ENCODE peak calls at places on chromosomes 16 and 17, in ten cellular contexts. One of them, this sample, is unnamed.

GRCh38 chr17:56320443-56320842 is 167.2 kb downstream of the ANKFN1 start:
- DNase-seq in NCI-H1092 treated with DMSO at 0.1 percent for 48 hours: no peak
- DNase-seq in brain pericyte: no peak
- DNase-seq in NCI-H1417 treated with DMSO at 0.1 percent for 48 hours: no peak
- DNase-seq in progenitor cell of endocrine pancreas: no peak
- DNase-seq in activated naive CD8-positive, alpha-beta T cell treated with anti-CD3 and anti-CD28 coated beads, Interleukin-2, amount 50 U/mL, for 24 hours: no peak
- DNase-seq in midbrain: no peak
- DNase-seq in stimulated activated naive CD8-positive, alpha-beta T cell treated with anti-CD3 and anti-CD28 coated beads, Interleukin-15, Interleukin-2, amounts not matched to agents 100 U/mL and 50 U/mL, for 24 hours: no peak
- DNase-seq in kidney tubule cell: no peak
- DNase-seq in lower leg skin: no peak
- DNase-seq in this sample: no peak

GRCh38 chr16:84537431-84538151 is 33.1 kb upstream of the MEAK7 start:
- DNase-seq in midbrain: no peak
- DNase-seq in NCI-H1092 treated with DMSO at 0.1 percent for 48 hours: no peak
- DNase-seq in progenitor cell of endocrine pancreas: no peak
- DNase-seq in kidney tubule cell: no peak
- DNase-seq in activated naive CD8-positive, alpha-beta T cell treated with anti-CD3 and anti-CD28 coated beads, Interleukin-2, amount 50 U/mL, for 24 hours: no peak
- DNase-seq in brain pericyte: no peak
- DNase-seq in lower leg skin: no peak
- DNase-seq in NCI-H1417 treated with DMSO at 0.1 percent for 48 hours: no peak
- DNase-seq in stimulated activated naive CD8-positive, alpha-beta T cell treated with anti-CD3 and anti-CD28 coated beads, Interleukin-15, Interleukin-2, amounts not matched to agents 100 U/mL and 50 U/mL, for 24 hours: no peak
- DNase-seq in this sample: no peak

GRCh38 chr17:32878211-32878610 is 1.3 kb upstream of the MYO1D start:
- DNase-seq in progenitor cell of endocrine pancreas: no peak
- DNase-seq in NCI-H1092 treated with DMSO at 0.1 percent for 48 hours: no peak
- DNase-seq in kidney tubule cell: peak
- DNase-seq in brain pericyte: no peak
- DNase-seq in activated naive CD8-positive, alpha-beta T cell treated with anti-CD3 and anti-CD28 coated beads, Interleukin-2, amount 50 U/mL, for 24 hours: no peak
- DNase-seq in midbrain: no peak
- DNase-seq in stimulated activated naive CD8-positive, alpha-beta T cell treated with anti-CD3 and anti-CD28 coated beads, Interleukin-15, Interleukin-2, amounts not matched to agents 100 U/mL and 50 U/mL, for 24 hours: no peak
- DNase-seq in NCI-H1417 treated with DMSO at 0.1 percent for 48 hours: no peak
- DNase-seq in lower leg skin: peak
- DNase-seq in this sample: no peak

GRCh38 chr16:80924372-80924978 is 82.2 kb downstream of the CMC2 start:
- DNase-seq in NCI-H1417 treated with DMSO at 0.1 percent for 48 hours: no peak
- DNase-seq in kidney tubule cell: peak
- DNase-seq in midbrain: peak
- DNase-seq in stimulated activated naive CD8-positive, alpha-beta T cell treated with anti-CD3 and anti-CD28 coated beads, Interleukin-15, Interleukin-2, amounts not matched to agents 100 U/mL and 50 U/mL, for 24 hours: peak
- DNase-seq in lower leg skin: no peak
- DNase-seq in activated naive CD8-positive, alpha-beta T cell treated with anti-CD3 and anti-CD28 coated beads, Interleukin-2, amount 50 U/mL, for 24 hours: peak
- DNase-seq in brain pericyte: no peak
- DNase-seq in progenitor cell of endocrine pancreas: peak
- DNase-seq in NCI-H1092 treated with DMSO at 0.1 percent for 48 hours: peak
- DNase-seq in this sample: no peak

GRCh38 chr17:28686296-28686695 is 24.3 kb downstream of the SUPT6H start:
- DNase-seq in stimulated activated naive CD8-positive, alpha-beta T cell treated with anti-CD3 and anti-CD28 coated beads, Interleukin-15, Interleukin-2, amounts not matched to agents 100 U/mL and 50 U/mL, for 24 hours: no peak
- DNase-seq in kidney tubule cell: no peak
- DNase-seq in progenitor cell of endocrine pancreas: no peak
- DNase-seq in activated naive CD8-positive, alpha-beta T cell treated with anti-CD3 and anti-CD28 coated beads, Interleukin-2, amount 50 U/mL, for 24 hours: no peak
- DNase-seq in brain pericyte: no peak
- DNase-seq in NCI-H1092 treated with DMSO at 0.1 percent for 48 hours: no peak
- DNase-seq in midbrain: no peak
- DNase-seq in lower leg skin: no peak
- DNase-seq in NCI-H1417 treated with DMSO at 0.1 percent for 48 hours: no peak
- DNase-seq in this sample: no peak

GRCh38 chr17:36931697-36932382 is 5.4 kb upstream of the LHX1 start:
- DNase-seq in midbrain: no peak
- DNase-seq in lower leg skin: no peak
- DNase-seq in stimulated activated naive CD8-positive, alpha-beta T cell treated with anti-CD3 and anti-CD28 coated beads, Interleukin-15, Interleukin-2, amounts not matched to agents 100 U/mL and 50 U/mL, for 24 hours: no peak
- DNase-seq in brain pericyte: no peak
- DNase-seq in NCI-H1417 treated with DMSO at 0.1 percent for 48 hours: no peak
- DNase-seq in NCI-H1092 treated with DMSO at 0.1 percent for 48 hours: peak
- DNase-seq in activated naive CD8-positive, alpha-beta T cell treated with anti-CD3 and anti-CD28 coated beads, Interleukin-2, amount 50 U/mL, for 24 hours: no peak
- DNase-seq in progenitor cell of endocrine pancreas: no peak
- DNase-seq in kidney tubule cell: no peak
- DNase-seq in this sample: no peak

GRCh38 chr16:9476744-9477143 is 385.3 kb downstream of the HAPSTR1 start:
- DNase-seq in progenitor cell of endocrine pancreas: no peak
- DNase-seq in NCI-H1417 treated with DMSO at 0.1 percent for 48 hours: no peak
- DNase-seq in brain pericyte: no peak
- DNase-seq in activated naive CD8-positive, alpha-beta T cell treated with anti-CD3 and anti-CD28 coated beads, Interleukin-2, amount 50 U/mL, for 24 hours: no peak
- DNase-seq in NCI-H1092 treated with DMSO at 0.1 percent for 48 hours: no peak
- DNase-seq in midbrain: no peak
- DNase-seq in stimulated activated naive CD8-positive, alpha-beta T cell treated with anti-CD3 and anti-CD28 coated beads, Interleukin-15, Interleukin-2, amounts not matched to agents 100 U/mL and 50 U/mL, for 24 hours: no peak
- DNase-seq in lower leg skin: no peak
- DNase-seq in kidney tubule cell: no peak
- DNase-seq in this sample: no peak

GRCh38 chr17:63702223-63702577 is 2.3 kb upstream of the LIMD2 start:
- DNase-seq in NCI-H1092 treated with DMSO at 0.1 percent for 48 hours: no peak
- DNase-seq in progenitor cell of endocrine pancreas: no peak
- DNase-seq in midbrain: no peak
- DNase-seq in lower leg skin: no peak
- DNase-seq in kidney tubule cell: no peak
- DNase-seq in brain pericyte: no peak
- DNase-seq in NCI-H1417 treated with DMSO at 0.1 percent for 48 hours: no peak
- DNase-seq in stimulated activated naive CD8-positive, alpha-beta T cell treated with anti-CD3 and anti-CD28 coated beads, Interleukin-15, Interleukin-2, amounts not matched to agents 100 U/mL and 50 U/mL, for 24 hours: peak
- DNase-seq in activated naive CD8-positive, alpha-beta T cell treated with anti-CD3 and anti-CD28 coated beads, Interleukin-2, amount 50 U/mL, for 24 hours: peak
- DNase-seq in this sample: peak

GRCh38 chr17:2634361-2634960 is 41.0 kb downstream of the PAFAH1B1 start:
- DNase-seq in lower leg skin: no peak
- DNase-seq in midbrain: no peak
- DNase-seq in stimulated activated naive CD8-positive, alpha-beta T cell treated with anti-CD3 and anti-CD28 coated beads, Interleukin-15, Interleukin-2, amounts not matched to agents 100 U/mL and 50 U/mL, for 24 hours: no peak
- DNase-seq in progenitor cell of endocrine pancreas: no peak
- DNase-seq in NCI-H1417 treated with DMSO at 0.1 percent for 48 hours: no peak
- DNase-seq in activated naive CD8-positive, alpha-beta T cell treated with anti-CD3 and anti-CD28 coated beads, Interleukin-2, amount 50 U/mL, for 24 hours: no peak
- DNase-seq in NCI-H1092 treated with DMSO at 0.1 percent for 48 hours: no peak
- DNase-seq in brain pericyte: no peak
- DNase-seq in kidney tubule cell: peak
- DNase-seq in this sample: no peak

GRCh38 chr16:80985611-80986010 is 21.1 kb downstream of the CMC2 start:
- DNase-seq in NCI-H1092 treated with DMSO at 0.1 percent for 48 hours: no peak
- DNase-seq in progenitor cell of endocrine pancreas: no peak
- DNase-seq in stimulated activated naive CD8-positive, alpha-beta T cell treated with anti-CD3 and anti-CD28 coated beads, Interleukin-15, Interleukin-2, amounts not matched to agents 100 U/mL and 50 U/mL, for 24 hours: no peak
- DNase-seq in brain pericyte: no peak
- DNase-seq in activated naive CD8-positive, alpha-beta T cell treated with anti-CD3 and anti-CD28 coated beads, Interleukin-2, amount 50 U/mL, for 24 hours: no peak
- DNase-seq in kidney tubule cell: peak
- DNase-seq in NCI-H1417 treated with DMSO at 0.1 percent for 48 hours: no peak
- DNase-seq in midbrain: no peak
- DNase-seq in lower leg skin: no peak
- DNase-seq in this sample: no peak

GRCh38 chr17:17813055-17813724 is 23.6 kb downstream of the SREBF1 start:
- DNase-seq in NCI-H1417 treated with DMSO at 0.1 percent for 48 hours: no peak
- DNase-seq in stimulated activated naive CD8-positive, alpha-beta T cell treated with anti-CD3 and anti-CD28 coated beads, Interleukin-15, Interleukin-2, amounts not matched to agents 100 U/mL and 50 U/mL, for 24 hours: no peak
- DNase-seq in kidney tubule cell: no peak
- DNase-seq in NCI-H1092 treated with DMSO at 0.1 percent for 48 hours: no peak
- DNase-seq in activated naive CD8-positive, alpha-beta T cell treated with anti-CD3 and anti-CD28 coated beads, Interleukin-2, amount 50 U/mL, for 24 hours: no peak
- DNase-seq in progenitor cell of endocrine pancreas: no peak
- DNase-seq in midbrain: no peak
- DNase-seq in brain pericyte: no peak
- DNase-seq in lower leg skin: no peak
- DNase-seq in this sample: no peak

GRCh38 chr17:77110006-77110374 is 30.8 kb upstream of the SEC14L1 start:
- DNase-seq in NCI-H1417 treated with DMSO at 0.1 percent for 48 hours: no peak
- DNase-seq in kidney tubule cell: peak
- DNase-seq in NCI-H1092 treated with DMSO at 0.1 percent for 48 hours: no peak
- DNase-seq in stimulated activated naive CD8-positive, alpha-beta T cell treated with anti-CD3 and anti-CD28 coated beads, Interleukin-15, Interleukin-2, amounts not matched to agents 100 U/mL and 50 U/mL, for 24 hours: no peak
- DNase-seq in progenitor cell of endocrine pancreas: no peak
- DNase-seq in brain pericyte: no peak
- DNase-seq in lower leg skin: peak
- DNase-seq in activated naive CD8-positive, alpha-beta T cell treated with anti-CD3 and anti-CD28 coated beads, Interleukin-2, amount 50 U/mL, for 24 hours: no peak
- DNase-seq in midbrain: peak
- DNase-seq in this sample: no peak

GRCh38 chr17:62678214-62678919 is 50.9 kb downstream of the MRC2 start:
- DNase-seq in activated naive CD8-positive, alpha-beta T cell treated with anti-CD3 and anti-CD28 coated beads, Interleukin-2, amount 50 U/mL, for 24 hours: no peak
- DNase-seq in kidney tubule cell: no peak
- DNase-seq in brain pericyte: no peak
- DNase-seq in midbrain: no peak
- DNase-seq in stimulated activated naive CD8-positive, alpha-beta T cell treated with anti-CD3 and anti-CD28 coated beads, Interleukin-15, Interleukin-2, amounts not matched to agents 100 U/mL and 50 U/mL, for 24 hours: no peak
- DNase-seq in lower leg skin: no peak
- DNase-seq in progenitor cell of endocrine pancreas: no peak
- DNase-seq in NCI-H1092 treated with DMSO at 0.1 percent for 48 hours: no peak
- DNase-seq in NCI-H1417 treated with DMSO at 0.1 percent for 48 hours: no peak
- DNase-seq in this sample: no peak

GRCh38 chr16:2365895-2366294 is 25.4 kb upstream of the ABCA3 start:
- DNase-seq in NCI-H1092 treated with DMSO at 0.1 percent for 48 hours: no peak
- DNase-seq in activated naive CD8-positive, alpha-beta T cell treated with anti-CD3 and anti-CD28 coated beads, Interleukin-2, amount 50 U/mL, for 24 hours: no peak
- DNase-seq in midbrain: no peak
- DNase-seq in NCI-H1417 treated with DMSO at 0.1 percent for 48 hours: no peak
- DNase-seq in brain pericyte: no peak
- DNase-seq in lower leg skin: no peak
- DNase-seq in progenitor cell of endocrine pancreas: no peak
- DNase-seq in kidney tubule cell: peak
- DNase-seq in stimulated activated naive CD8-positive, alpha-beta T cell treated with anti-CD3 and anti-CD28 coated beads, Interleukin-15, Interleukin-2, amounts not matched to agents 100 U/mL and 50 U/mL, for 24 hours: no peak
- DNase-seq in this sample: no peak

GRCh38 chr17:30961213-30962188 is 9.3 kb upstream of the RNF135 start:
- DNase-seq in midbrain: no peak
- DNase-seq in stimulated activated naive CD8-positive, alpha-beta T cell treated with anti-CD3 and anti-CD28 coated beads, Interleukin-15, Interleukin-2, amounts not matched to agents 100 U/mL and 50 U/mL, for 24 hours: no peak
- DNase-seq in lower leg skin: no peak
- DNase-seq in brain pericyte: no peak
- DNase-seq in NCI-H1417 treated with DMSO at 0.1 percent for 48 hours: no peak
- DNase-seq in kidney tubule cell: peak
- DNase-seq in progenitor cell of endocrine pancreas: no peak
- DNase-seq in NCI-H1092 treated with DMSO at 0.1 percent for 48 hours: no peak
- DNase-seq in activated naive CD8-positive, alpha-beta T cell treated with anti-CD3 and anti-CD28 coated beads, Interleukin-2, amount 50 U/mL, for 24 hours: no peak
- DNase-seq in this sample: no peak

GRCh38 chr16:30398660-30399434 is 3.6 kb downstream of the ZNF48 start:
- DNase-seq in brain pericyte: no peak
- DNase-seq in activated naive CD8-positive, alpha-beta T cell treated with anti-CD3 and anti-CD28 coated beads, Interleukin-2, amount 50 U/mL, for 24 hours: no peak
- DNase-seq in lower leg skin: no peak
- DNase-seq in stimulated activated naive CD8-positive, alpha-beta T cell treated with anti-CD3 and anti-CD28 coated beads, Interleukin-15, Interleukin-2, amounts not matched to agents 100 U/mL and 50 U/mL, for 24 hours: no peak
- DNase-seq in progenitor cell of endocrine pancreas: no peak
- DNase-seq in NCI-H1092 treated with DMSO at 0.1 percent for 48 hours: no peak
- DNase-seq in NCI-H1417 treated with DMSO at 0.1 percent for 48 hours: no peak
- DNase-seq in kidney tubule cell: no peak
- DNase-seq in midbrain: no peak
- DNase-seq in this sample: no peak

GRCh38 chr17:38705523-38705802 is 390 bp downstream of the MLLT6 start:
- DNase-seq in stimulated activated naive CD8-positive, alpha-beta T cell treated with anti-CD3 and anti-CD28 coated beads, Interleukin-15, Interleukin-2, amounts not matched to agents 100 U/mL and 50 U/mL, for 24 hours: no peak
- DNase-seq in midbrain: no peak
- DNase-seq in NCI-H1092 treated with DMSO at 0.1 percent for 48 hours: no peak
- DNase-seq in activated naive CD8-positive, alpha-beta T cell treated with anti-CD3 and anti-CD28 coated beads, Interleukin-2, amount 50 U/mL, for 24 hours: no peak
- DNase-seq in brain pericyte: no peak
- DNase-seq in NCI-H1417 treated with DMSO at 0.1 percent for 48 hours: no peak
- DNase-seq in progenitor cell of endocrine pancreas: no peak
- DNase-seq in lower leg skin: no peak
- DNase-seq in kidney tubule cell: no peak
- DNase-seq in this sample: no peak

GRCh38 chr17:1736348-1737281 is 6.1 kb upstream of the SERPINF2 start:
- DNase-seq in NCI-H1417 treated with DMSO at 0.1 percent for 48 hours: no peak
- DNase-seq in activated naive CD8-positive, alpha-beta T cell treated with anti-CD3 and anti-CD28 coated beads, Interleukin-2, amount 50 U/mL, for 24 hours: peak
- DNase-seq in midbrain: no peak
- DNase-seq in brain pericyte: no peak
- DNase-seq in kidney tubule cell: peak
- DNase-seq in stimulated activated naive CD8-positive, alpha-beta T cell treated with anti-CD3 and anti-CD28 coated beads, Interleukin-15, Interleukin-2, amounts not matched to agents 100 U/mL and 50 U/mL, for 24 hours: peak
- DNase-seq in progenitor cell of endocrine pancreas: no peak
- DNase-seq in NCI-H1092 treated with DMSO at 0.1 percent for 48 hours: no peak
- DNase-seq in lower leg skin: no peak
- DNase-seq in this sample: no peak

GRCh38 chr16:88497561-88498420 is 44.7 kb downstream of the ZFPM1 start:
- DNase-seq in kidney tubule cell: no peak
- DNase-seq in midbrain: no peak
- DNase-seq in brain pericyte: no peak
- DNase-seq in NCI-H1417 treated with DMSO at 0.1 percent for 48 hours: no peak
- DNase-seq in stimulated activated naive CD8-positive, alpha-beta T cell treated with anti-CD3 and anti-CD28 coated beads, Interleukin-15, Interleukin-2, amounts not matched to agents 100 U/mL and 50 U/mL, for 24 hours: no peak
- DNase-seq in progenitor cell of endocrine pancreas: no peak
- DNase-seq in NCI-H1092 treated with DMSO at 0.1 percent for 48 hours: no peak
- DNase-seq in activated naive CD8-positive, alpha-beta T cell treated with anti-CD3 and anti-CD28 coated beads, Interleukin-2, amount 50 U/mL, for 24 hours: no peak
- DNase-seq in lower leg skin: no peak
- DNase-seq in this sample: no peak

This sample was measured in T-helper 9 cell.